ENCODE peak calls at places on chromosomes 16 and 17, in six cellular contexts. T, B, L, M, P and H are unnamed samples.
A peak's percentile ranks its signal among the peaks of the same experiment; 100 is the strongest.

GRCh38 chr16:86086471-86086870 is 187.5 kb downstream of the IRF8 start:
- DNase-seq in T (no peak), B (no peak), L (no peak), M (no peak), P (no peak), H (no peak)

GRCh38 chr16:74577882-74578366 is 29.0 kb downstream of the GLG1 start:
- DNase-seq in T (peak; percentile 75), B (peak; percentile 72), L (no peak), M (no peak), P (no peak), H (no peak)

GRCh38 chr16:4689091-4689671 is 4.2 kb upstream of the NUDT16L1 start:
- DNase-seq in T (no peak), B (no peak), L (no peak), M (no peak), P (no peak), H (no peak)

GRCh38 chr16:4676826-4677225 is 16.5 kb upstream of the NUDT16L1 start:
- DNase-seq in T (no peak), B (no peak), L (no peak), M (no peak), P (no peak), H (peak; percentile 38)

GRCh38 chr16:72848759-72849664 is 198.9 kb downstream of the ZFHX3 start:
- DNase-seq in T (peak; percentile 91), B (peak; percentile 85), L (no peak), M (peak; percentile 92), P (no peak), H (peak; percentile 81)

GRCh38 chr16:56288019-56288418 is 96.7 kb downstream of the GNAO1 start:
- DNase-seq in T (no peak), B (no peak), L (no peak), M (peak; percentile 30), P (no peak), H (no peak)

GRCh38 chr17:77501101-77501566 is 360.4 kb downstream of the SEC14L1 start:
- DNase-seq in T (no peak), B (no peak), L (peak; percentile 43), M (no peak), P (peak; percentile 56), H (no peak)

GRCh38 chr17:59668816-59669215 is 38.4 kb downstream of the PTRH2 start:
- DNase-seq in T (peak; percentile 98), B (peak; percentile 66), L (no peak), M (no peak), P (no peak), H (no peak)

GRCh38 chr16:8850279-8850885 is 18.4 kb downstream of the CARHSP1 start:
- DNase-seq in T (peak; percentile 81), B (peak; percentile 89), L (peak; percentile 91), M (no peak), P (no peak), H (no peak)

GRCh38 chr17:6913608-6914443 is 82.0 kb upstream of the ALOX12 start:
- DNase-seq in T (peak; percentile 34), B (peak; percentile 57), L (peak; percentile 18), M (peak; percentile 75), P (peak; percentile 67), H (peak; percentile 79)

GRCh38 chr16:16940351-16940750 is 530.4 kb downstream of the XYLT1 start:
- DNase-seq in T (no peak), B (no peak), L (no peak), M (no peak), P (no peak), H (no peak)

GRCh38 chr16:78437352-78437968 is 338.0 kb downstream of the WWOX start:
- DNase-seq in T (no peak), B (peak; percentile 43), L (peak; percentile 38), M (peak; percentile 35), P (peak; percentile 38), H (peak; percentile 31)

GRCh38 chr16:48446534-48446920 is 61.3 kb upstream of the SIAH1 start:
- DNase-seq in T (no peak), B (no peak), L (no peak), M (no peak), P (no peak), H (no peak)

GRCh38 chr16:87762620-87763019 is 3.2 kb downstream of the KLHDC4 start:
- DNase-seq in T (no peak), B (no peak), L (no peak), M (no peak), P (no peak), H (no peak)

GRCh38 chr16:11619327-11619851 is 32.7 kb upstream of the LITAF start:
- DNase-seq in T (no peak), B (no peak), L (no peak), M (no peak), P (peak; percentile 93), H (no peak)

GRCh38 chr17:7475764-7476422 is 3.5 kb downstream of the ZBTB4 start:
- DNase-seq in T (no peak), B (peak; percentile 54), L (no peak), M (peak; percentile 52), P (no peak), H (peak; percentile 50)

GRCh38 chr17:66508896-66509843 is 206.8 kb downstream of the PRKCA start:
- DNase-seq in T (peak; percentile 90), B (peak; percentile 88), L (no peak), M (peak; percentile 77), P (no peak), H (no peak)

GRCh38 chr17:57363998-57364645 is 107.8 kb downstream of the MSI2 start:
- DNase-seq in T (no peak), B (no peak), L (no peak), M (no peak), P (no peak), H (no peak)

GRCh38 chr17:69761767-69762321 is 313.2 kb upstream of the KCNJ16 start:
- DNase-seq in T (peak; percentile 97), B (peak; percentile 96), L (peak; percentile 9), M (no peak), P (no peak), H (no peak)

GRCh38 chr17:7351665-7352558 is at the start of gene KCTD11:
- DNase-seq in T (peak; percentile 91), B (peak; percentile 94), L (peak; percentile 73), M (peak; percentile 95), P (peak; percentile 80), H (peak; percentile 94)

GRCh38 chr16:84967828-84968227 is 43.5 kb downstream of the ZDHHC7 start:
- DNase-seq in T (no peak), B (no peak), L (no peak), M (no peak), P (no peak), H (no peak)

GRCh38 chr17:57420674-57421392 is 164.5 kb downstream of the MSI2 start:
- DNase-seq in T (no peak), B (no peak), L (no peak), M (peak; percentile 22), P (no peak), H (no peak)

GRCh38 chr17:42422412-42422957 is 571 bp downstream of the CAVIN1 start:
- DNase-seq in T (peak; percentile 46), B (peak; percentile 62), L (no peak), M (peak; percentile 46), P (no peak), H (peak; percentile 52)

GRCh38 chr16:71412270-71413160 is 29.3 kb downstream of the TLE7 start:
- DNase-seq in T (peak; percentile 40), B (peak; percentile 67), L (peak; percentile 78), M (peak; percentile 75), P (peak; percentile 77), H (peak; percentile 67)
- H3K4me3 ChIP-seq in T (no peak overlapping the region), B (no peak overlapping the region), L (no peak overlapping the region), M (no peak overlapping the region), P (no peak overlapping the region), H (no peak overlapping the region)

DNA sequence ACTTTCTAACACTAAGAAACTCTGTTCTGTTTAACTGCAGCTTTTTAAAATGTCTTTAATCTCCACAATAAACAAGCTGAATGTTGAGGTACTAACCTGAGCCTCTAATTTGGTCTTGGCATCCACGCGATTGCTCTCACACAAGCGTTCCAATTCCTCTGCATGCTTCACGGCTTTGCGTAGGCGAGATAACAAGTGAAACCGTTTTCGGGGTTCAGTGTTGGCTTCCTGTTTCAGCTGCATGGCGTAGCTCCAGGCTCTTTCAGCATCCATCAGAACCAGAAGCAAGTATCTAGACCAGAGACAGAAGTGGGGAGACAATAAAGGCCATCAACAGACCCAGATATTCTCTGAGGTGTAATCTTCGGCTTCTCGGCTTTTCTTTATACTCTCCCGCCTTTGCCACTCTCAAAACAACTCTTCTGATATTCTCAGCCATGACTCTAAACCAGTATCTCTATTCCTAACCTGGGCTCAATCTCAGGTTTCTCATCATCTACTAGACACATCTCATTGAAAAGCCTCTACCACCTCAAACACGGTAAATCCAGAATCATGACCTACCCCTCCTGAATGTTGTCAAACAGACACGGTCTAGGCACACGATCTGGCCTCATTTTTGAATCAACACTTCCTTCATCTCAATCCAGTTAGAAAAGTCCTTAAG is 8.3 kb downstream of the SRP68 start:
- DNase-seq in T (no peak), B (no peak), L (no peak), M (no peak), P (no peak), H (no peak)
- H3K27ac ChIP-seq in T (no peak overlapping the region), B (no peak overlapping the region), L (no peak overlapping the region), M (no peak overlapping the region), P (peak overlapping the region; percentile 36), H (no peak overlapping the region)

GRCh38 chr17:80960037-80960796 is 31.4 kb upstream of the CHMP6 start:
- DNase-seq in T (no peak), B (no peak), L (no peak), M (no peak), P (no peak), H (no peak)
- H3K4me3 ChIP-seq in T (no peak overlapping the region), B (peak overlapping the region; percentile 44), L (no peak overlapping the region), M (no peak overlapping the region), P (no peak overlapping the region), H (no peak overlapping the region)

GRCh38 chr17:44689492-44690217 is at the start of gene CCDC43:
- DNase-seq in T (peak; percentile 92), B (peak; percentile 97), L (peak; percentile 90), M (peak; percentile 94), P (peak; percentile 92), H (peak; percentile 84)

GRCh38 chr17:44688675-44689491 is 693 bp downstream of the CCDC43 start:
- DNase-seq in T (peak; percentile 36), B (no peak), L (peak; percentile 22), M (no peak), P (peak; percentile 11), H (no peak)

GRCh38 chr17:44687752-44688151 is 1.8 kb downstream of the CCDC43 start:
- DNase-seq in T (no peak), B (no peak), L (no peak), M (no peak), P (no peak), H (no peak)

GRCh38 chr17:44693609-44694008 is 4.0 kb upstream of the CCDC43 start:
- DNase-seq in T (no peak), B (no peak), L (no peak), M (no peak), P (no peak), H (no peak)

GRCh38 chr17:44688200-44688599 is 1.4 kb downstream of the CCDC43 start:
- DNase-seq in T (no peak), B (no peak), L (no peak), M (no peak), P (no peak), H (no peak)
- H3K27ac ChIP-seq in T (no peak overlapping the region), B (no peak overlapping the region), L (no peak overlapping the region), M (no peak overlapping the region), P (no peak overlapping the region), H (no peak overlapping the region)